ENCODE peak calls at places on chromosome 1, in eight cellular contexts. One of them, this sample, is unnamed.

GRCh38 chr1:110687244-110687643 is 12.5 kb upstream of the KCNA3 start:
- DNase-seq in T1000: no peak
- DNase-seq in BJ: peak
- DNase-seq in iris pigment epithelial cell: peak
- DNase-seq in ureter: no peak
- DNase-seq in H54: no peak
- DNase-seq in EH: peak
- DNase-seq in cardiac muscle cell: no peak
- DNase-seq in this sample: peak

GRCh38 chr1:163509126-163509525 is 187.4 kb downstream of the NUF2 start:
- DNase-seq in cardiac muscle cell: no peak
- DNase-seq in iris pigment epithelial cell: no peak
- DNase-seq in ureter: no peak
- DNase-seq in BJ: no peak
- DNase-seq in H54: no peak
- DNase-seq in EH: no peak
- DNase-seq in T1000: peak
- DNase-seq in this sample: no peak

GRCh38 chr1:41649445-41650175 is 165.1 kb upstream of the EDN2 start:
- DNase-seq in cardiac muscle cell: no peak
- DNase-seq in BJ: no peak
- DNase-seq in EH: no peak
- DNase-seq in iris pigment epithelial cell: no peak
- DNase-seq in H54: no peak
- DNase-seq in T1000: no peak
- DNase-seq in ureter: no peak
- DNase-seq in this sample: no peak

GRCh38 chr1:3814065-3814464 is 17.8 kb upstream of the LRRC47 start:
- DNase-seq in ureter: no peak
- DNase-seq in T1000: no peak
- DNase-seq in EH: no peak
- DNase-seq in cardiac muscle cell: no peak
- DNase-seq in iris pigment epithelial cell: no peak
- DNase-seq in H54: no peak
- DNase-seq in BJ: no peak
- DNase-seq in this sample: no peak

GRCh38 chr1:172414331-172414730 is 6.2 kb upstream of the C1orf105 start:
- DNase-seq in ureter: no peak
- DNase-seq in iris pigment epithelial cell: peak
- DNase-seq in BJ: no peak
- DNase-seq in cardiac muscle cell: no peak
- DNase-seq in EH: peak
- DNase-seq in H54: no peak
- DNase-seq in T1000: no peak
- DNase-seq in this sample: no peak

GRCh38 chr1:41513388-41513745 is 28.9 kb upstream of the EDN2 start:
- DNase-seq in EH: no peak
- DNase-seq in ureter: no peak
- DNase-seq in BJ: no peak
- DNase-seq in cardiac muscle cell: no peak
- DNase-seq in T1000: no peak
- DNase-seq in iris pigment epithelial cell: no peak
- DNase-seq in H54: no peak
- DNase-seq in this sample: no peak

GRCh38 chr1:228276361-228276831 is 68.6 kb downstream of the OBSCN start:
- DNase-seq in iris pigment epithelial cell: no peak
- DNase-seq in cardiac muscle cell: no peak
- DNase-seq in H54: no peak
- DNase-seq in ureter: peak
- DNase-seq in BJ: no peak
- DNase-seq in T1000: no peak
- DNase-seq in EH: no peak
- DNase-seq in this sample: no peak

GRCh38 chr1:21659924-21660326 is 9.2 kb downstream of the RAP1GAP start:
- DNase-seq in cardiac muscle cell: no peak
- DNase-seq in iris pigment epithelial cell: no peak
- DNase-seq in BJ: no peak
- DNase-seq in ureter: no peak
- DNase-seq in T1000: no peak
- DNase-seq in H54: no peak
- DNase-seq in EH: no peak
- DNase-seq in this sample: no peak

GRCh38 chr1:180928272-180929230 is 15.9 kb downstream of the KIAA1614 start:
- DNase-seq in BJ: no peak
- DNase-seq in iris pigment epithelial cell: no peak
- DNase-seq in EH: no peak
- DNase-seq in ureter: no peak
- DNase-seq in cardiac muscle cell: no peak
- DNase-seq in T1000: no peak
- DNase-seq in H54: no peak
- DNase-seq in this sample: no peak

GRCh38 chr1:103125219-103125618 is 16.9 kb upstream of the COL11A1 start:
- DNase-seq in iris pigment epithelial cell: peak
- DNase-seq in T1000: no peak
- DNase-seq in cardiac muscle cell: no peak
- DNase-seq in ureter: no peak
- DNase-seq in H54: no peak
- DNase-seq in EH: no peak
- DNase-seq in BJ: no peak
- DNase-seq in this sample: no peak

GRCh38 chr1:30907390-30907640 is 1.2 kb downstream of the SDC3 start:
- DNase-seq in H54: no peak
- DNase-seq in cardiac muscle cell: no peak
- DNase-seq in iris pigment epithelial cell: no peak
- DNase-seq in EH: no peak
- DNase-seq in BJ: no peak
- DNase-seq in T1000: no peak
- DNase-seq in ureter: no peak
- DNase-seq in this sample: no peak

GRCh38 chr1:20187103-20187812 is 940 bp upstream of the PLA2G2C start:
- DNase-seq in cardiac muscle cell: no peak
- DNase-seq in EH: no peak
- DNase-seq in T1000: no peak
- DNase-seq in H54: no peak
- DNase-seq in iris pigment epithelial cell: no peak
- DNase-seq in BJ: no peak
- DNase-seq in ureter: peak
- DNase-seq in this sample: no peak

GRCh38 chr1:165773324-165773965 is 4.8 kb upstream of the TMCO1 start:
- DNase-seq in ureter: no peak
- DNase-seq in BJ: peak
- DNase-seq in iris pigment epithelial cell: peak
- DNase-seq in T1000: peak
- DNase-seq in EH: peak
- DNase-seq in cardiac muscle cell: no peak
- DNase-seq in H54: peak
- DNase-seq in this sample: peak

GRCh38 chr1:39297534-39297933 is 93.0 kb downstream of the MACF1 start:
- DNase-seq in T1000: no peak
- DNase-seq in BJ: no peak
- DNase-seq in EH: peak
- DNase-seq in ureter: no peak
- DNase-seq in cardiac muscle cell: no peak
- DNase-seq in iris pigment epithelial cell: peak
- DNase-seq in H54: no peak
- DNase-seq in this sample: no peak

GRCh38 chr1:115838426-115838804 is 2.5 kb downstream of the NHLH2 start:
- DNase-seq in BJ: no peak
- DNase-seq in cardiac muscle cell: no peak
- DNase-seq in H54: no peak
- DNase-seq in T1000: no peak
- DNase-seq in EH: no peak
- DNase-seq in iris pigment epithelial cell: no peak
- DNase-seq in ureter: no peak
- DNase-seq in this sample: no peak

GRCh38 chr1:36971832-36972231 is 62.5 kb downstream of the GRIK3 start:
- DNase-seq in ureter: no peak
- DNase-seq in H54: no peak
- DNase-seq in T1000: no peak
- DNase-seq in BJ: no peak
- DNase-seq in cardiac muscle cell: no peak
- DNase-seq in iris pigment epithelial cell: no peak
- DNase-seq in EH: no peak
- DNase-seq in this sample: no peak

GRCh38 chr1:31441073-31441472 is 28.1 kb downstream of the SERINC2 start:
- DNase-seq in T1000: no peak
- DNase-seq in cardiac muscle cell: no peak
- DNase-seq in EH: no peak
- DNase-seq in H54: no peak
- DNase-seq in ureter: no peak
- DNase-seq in BJ: no peak
- DNase-seq in iris pigment epithelial cell: no peak
- DNase-seq in this sample: no peak

GRCh38 chr1:25083481-25084345 is 148.6 kb downstream of the SYF2 start:
- DNase-seq in BJ: no peak
- DNase-seq in H54: no peak
- DNase-seq in T1000: no peak
- DNase-seq in iris pigment epithelial cell: no peak
- DNase-seq in cardiac muscle cell: no peak
- DNase-seq in ureter: no peak
- DNase-seq in EH: no peak
- DNase-seq in this sample: no peak

GRCh38 chr1:41827991-41828570 is 90.6 kb downstream of the HIVEP3 start:
- DNase-seq in H54: no peak
- DNase-seq in BJ: no peak
- DNase-seq in iris pigment epithelial cell: no peak
- DNase-seq in ureter: no peak
- DNase-seq in T1000: no peak
- DNase-seq in cardiac muscle cell: no peak
- DNase-seq in EH: no peak
- DNase-seq in this sample: no peak

GRCh38 chr1:41954533-41954944 is 35.8 kb upstream of the HIVEP3 start:
- DNase-seq in H54: peak
- DNase-seq in EH: peak
- DNase-seq in T1000: peak
- DNase-seq in ureter: no peak
- DNase-seq in BJ: no peak
- DNase-seq in iris pigment epithelial cell: peak
- DNase-seq in cardiac muscle cell: no peak
- DNase-seq in this sample: peak

GRCh38 chr1:248380854-248381253 is 5.3 kb downstream of the OR2T6 start:
- DNase-seq in cardiac muscle cell: no peak
- DNase-seq in BJ: no peak
- DNase-seq in ureter: no peak
- DNase-seq in iris pigment epithelial cell: no peak
- DNase-seq in EH: no peak
- DNase-seq in T1000: no peak
- DNase-seq in H54: no peak
- DNase-seq in this sample: no peak

GRCh38 chr1:206808615-206809014 is 36.3 kb upstream of the IL10 start:
- DNase-seq in H54: peak
- DNase-seq in BJ: no peak
- DNase-seq in EH: peak
- DNase-seq in iris pigment epithelial cell: peak
- DNase-seq in T1000: no peak
- DNase-seq in cardiac muscle cell: peak
- DNase-seq in ureter: no peak
- DNase-seq in this sample: no peak

GRCh38 chr1:94590203-94591137 is 48.9 kb upstream of the F3 start:
- DNase-seq in ureter: peak
- DNase-seq in cardiac muscle cell: no peak
- DNase-seq in iris pigment epithelial cell: peak
- DNase-seq in BJ: no peak
- DNase-seq in T1000: no peak
- DNase-seq in H54: no peak
- DNase-seq in EH: peak
- DNase-seq in this sample: no peak

GRCh38 chr1:16248603-16249534 is 11.9 kb upstream of the CPLANE2 start:
- DNase-seq in cardiac muscle cell: peak
- DNase-seq in BJ: peak
- DNase-seq in iris pigment epithelial cell: peak
- DNase-seq in T1000: no peak
- DNase-seq in EH: peak
- DNase-seq in H54: no peak
- DNase-seq in ureter: peak
- DNase-seq in this sample: peak

GRCh38 chr1:215263636-215264035 is 181.1 kb downstream of the KCNK2 start:
- DNase-seq in EH: no peak
- DNase-seq in cardiac muscle cell: no peak
- DNase-seq in T1000: no peak
- DNase-seq in H54: no peak
- DNase-seq in ureter: no peak
- DNase-seq in BJ: no peak
- DNase-seq in iris pigment epithelial cell: peak
- DNase-seq in this sample: no peak

GRCh38 chr1:66177483-66177882 is 356.5 kb upstream of the SGIP1 start:
- DNase-seq in ureter: no peak
- DNase-seq in BJ: no peak
- DNase-seq in T1000: no peak
- DNase-seq in iris pigment epithelial cell: no peak
- DNase-seq in H54: no peak
- DNase-seq in cardiac muscle cell: no peak
- DNase-seq in EH: no peak
- DNase-seq in this sample: no peak

GRCh38 chr1:107277022-107277421 is 136.2 kb downstream of the NTNG1 start:
- DNase-seq in BJ: peak
- DNase-seq in ureter: peak
- DNase-seq in iris pigment epithelial cell: peak
- DNase-seq in cardiac muscle cell: peak
- DNase-seq in EH: peak
- DNase-seq in T1000: no peak
- DNase-seq in H54: no peak
- DNase-seq in this sample: peak

GRCh38 chr1:18239671-18240070 is 132.1 kb downstream of the IGSF21 start:
- DNase-seq in T1000: no peak
- DNase-seq in H54: no peak
- DNase-seq in EH: no peak
- DNase-seq in ureter: no peak
- DNase-seq in cardiac muscle cell: no peak
- DNase-seq in BJ: no peak
- DNase-seq in iris pigment epithelial cell: no peak
- DNase-seq in this sample: no peak

GRCh38 chr1:201678264-201679101 is 139.6 kb downstream of the NAV1 start:
- DNase-seq in H54: no peak
- DNase-seq in cardiac muscle cell: no peak
- DNase-seq in T1000: no peak
- DNase-seq in ureter: no peak
- DNase-seq in BJ: no peak
- DNase-seq in iris pigment epithelial cell: peak
- DNase-seq in EH: no peak
- DNase-seq in this sample: no peak

GRCh38 chr1:46804926-46805325 is 6.1 kb downstream of the CYP4B1 start:
- DNase-seq in EH: no peak
- DNase-seq in ureter: no peak
- DNase-seq in iris pigment epithelial cell: no peak
- DNase-seq in BJ: no peak
- DNase-seq in cardiac muscle cell: no peak
- DNase-seq in T1000: no peak
- DNase-seq in H54: no peak
- DNase-seq in this sample: no peak

GRCh38 chr1:89633745-89634625 is 1.1 kb downstream of the LRRC8C start:
- DNase-seq in H54: no peak
- DNase-seq in BJ: no peak
- DNase-seq in T1000: no peak
- DNase-seq in cardiac muscle cell: peak
- DNase-seq in ureter: no peak
- DNase-seq in EH: peak
- DNase-seq in iris pigment epithelial cell: peak
- DNase-seq in this sample: no peak

GRCh38 chr1:37233606-37234005 is 199.3 kb upstream of the GRIK3 start:
- DNase-seq in T1000: no peak
- DNase-seq in H54: no peak
- DNase-seq in iris pigment epithelial cell: peak
- DNase-seq in ureter: no peak
- DNase-seq in EH: no peak
- DNase-seq in cardiac muscle cell: no peak
- DNase-seq in BJ: no peak
- DNase-seq in this sample: no peak

GRCh38 chr1:79422726-79423125 is 416.2 kb upstream of the ADGRL4 start:
- DNase-seq in iris pigment epithelial cell: no peak
- DNase-seq in BJ: no peak
- DNase-seq in H54: no peak
- DNase-seq in T1000: no peak
- DNase-seq in cardiac muscle cell: no peak
- DNase-seq in EH: no peak
- DNase-seq in ureter: no peak
- DNase-seq in this sample: no peak

GRCh38 chr1:1189071-1189470 is 15.4 kb downstream of the TTLL10 start:
- DNase-seq in EH: no peak
- DNase-seq in iris pigment epithelial cell: no peak
- DNase-seq in H54: no peak
- DNase-seq in BJ: no peak
- DNase-seq in ureter: no peak
- DNase-seq in T1000: no peak
- DNase-seq in cardiac muscle cell: no peak
- DNase-seq in this sample: no peak

This sample was measured in AG09309.